ENCODE peak calls at places on chromosomes 4 and X, in six cellular contexts. E is activated CD4-positive, alpha-beta T cell treated with anti-CD3 and anti-CD28 coated beads, Interleukin-2, amount 50 U/mL, for 1 hour; H is GM13976; T is stimulated activated CD8-positive, alpha-beta memory T cell treated with anti-CD3 and anti-CD28 coated beads, Interleukin-7, amount 100 ng/mL, for 24 hours; R is OCI-LY7; U is activated CD8-positive, alpha-beta memory T cell treated with anti-CD3 and anti-CD28 coated beads for 48 hours. G is an unnamed sample.

GRCh38 chrX:41616935-41617334 is 71.8 kb upstream of the GPR34 start:
- DNase-seq in E (no peak), H (no peak), T (no peak), R (no peak), U (no peak), G (no peak)

GRCh38 chrX:10052906-10053625 is 85.9 kb downstream of the CLDN34 start:
- DNase-seq in E (no peak), H (no peak), T (no peak), R (no peak), U (no peak), G (no peak)

GRCh38 chr4:168797176-168797575 is 212.9 kb downstream of the CBR4 start:
- DNase-seq in E (no peak), H (no peak), T (no peak), R (no peak), U (no peak), G (no peak)

GRCh38 chr4:106773106-106773905 is 262.8 kb downstream of the DKK2 start:
- DNase-seq in E (no peak), H (no peak), T (no peak), R (no peak), U (no peak), G (no peak)

GRCh38 chrX:316351-317325 is 2.0 kb downstream of the GTPBP6 start:
- DNase-seq in E (no peak), H (no peak), T (no peak), R (no peak), U (no peak), G (no peak)

GRCh38 chr4:9898596-9899345 is 117.3 kb downstream of the DRD5 start:
- DNase-seq in E (no peak), H (peak), T (no peak), R (no peak), U (no peak), G (no peak)

GRCh38 chrX:40165861-40166260 is 68.1 kb upstream of the BCOR start:
- DNase-seq in E (no peak), H (no peak), T (no peak), R (no peak), U (no peak), G (no peak)

GRCh38 chr4:168711197-168712120 is 214.6 kb downstream of the PALLD start:
- DNase-seq in E (no peak), H (no peak), T (no peak), R (no peak), U (no peak), G (no peak)

GRCh38 chrX:103211012-103211715 is 3.7 kb upstream of the BEX4 start:
- DNase-seq in E (peak), H (peak), T (no peak), R (peak), U (no peak), G (peak)

GRCh38 chr4:8427761-8428287 is 12.7 kb downstream of the ACOX3 start:
- DNase-seq in E (no peak), H (peak), T (no peak), R (peak), U (no peak), G (no peak)

GRCh38 chr4:28313729-28314713 is 1453.4 kb downstream of the STIM2 start:
- DNase-seq in E (no peak), H (no peak), T (no peak), R (no peak), U (no peak), G (no peak)

GRCh38 chrX:64205441-64205734 is at the start of gene AMER1:
- DNase-seq in E (no peak), H (no peak), T (peak), R (no peak), U (no peak), G (no peak)

GRCh38 chrX:115226929-115227328 is 7.0 kb downstream of the LRCH2 start:
- DNase-seq in E (no peak), H (no peak), T (no peak), R (peak), U (no peak), G (no peak)

GRCh38 chr4:10186228-10187214 is 69.9 kb upstream of the WDR1 start:
- DNase-seq in E (no peak), H (no peak), T (no peak), R (no peak), U (no peak), G (no peak)

GRCh38 chr4:121960801-121961200 is 8.9 kb upstream of the TRPC3 start:
- DNase-seq in E (no peak), H (no peak), T (no peak), R (no peak), U (no peak), G (no peak)

GRCh38 chr4:80011636-80012236 is 61.3 kb downstream of the ANTXR2 start:
- DNase-seq in E (no peak), H (no peak), T (no peak), R (no peak), U (no peak), G (no peak)

GRCh38 chrX:10015711-10016515 is 48.8 kb downstream of the CLDN34 start:
- DNase-seq in E (peak), H (peak), T (no peak), R (peak), U (no peak), G (no peak)

GRCh38 chr4:101831816-101832215 is 41.3 kb downstream of the BANK1 start:
- DNase-seq in E (no peak), H (no peak), T (no peak), R (no peak), U (no peak), G (no peak)

GRCh38 chr4:125666635-125667034 is 351.9 kb downstream of the FAT4 start:
- DNase-seq in E (no peak), H (no peak), T (no peak), R (no peak), U (no peak), G (no peak)

GRCh38 chr4:159105761-159106243 is 2.9 kb downstream of the RAPGEF2 start:
- DNase-seq in E (no peak), H (peak), T (no peak), R (no peak), U (no peak), G (no peak)

GRCh38 chr4:55442541-55442940 is 46.8 kb downstream of the TMEM165 start:
- DNase-seq in E (no peak), H (no peak), T (no peak), R (no peak), U (no peak), G (no peak)

GRCh38 chrX:10050481-10050880 is 83.3 kb downstream of the CLDN34 start:
- DNase-seq in E (no peak), H (no peak), T (no peak), R (no peak), U (no peak), G (no peak)

GRCh38 chr4:8910100-8910821 is 38.6 kb upstream of the HMX1 start:
- DNase-seq in E (no peak), H (peak), T (no peak), R (no peak), U (no peak), G (no peak)

GRCh38 chrX:41921492-41922124 is 1.7 kb downstream of the CASK start:
- DNase-seq in E (no peak), H (peak), T (no peak), R (peak), U (no peak), G (no peak)

GRCh38 chr4:75880278-75880677 is 22.0 kb downstream of the PPEF2 start:
- DNase-seq in E (no peak), H (no peak), T (no peak), R (no peak), U (no peak), G (no peak)

GRCh38 chr4:100827756-100828155 is 309.9 kb upstream of the EMCN start:
- DNase-seq in E (no peak), H (no peak), T (no peak), R (no peak), U (no peak), G (no peak)

GRCh38 chr4:54719378-54719777 is 61.6 kb downstream of the KIT start:
- DNase-seq in E (no peak), H (no peak), T (no peak), R (no peak), U (no peak), G (no peak)

GRCh38 chr4:181008164-181008563 is 1235.0 kb upstream of the TENM3 start:
- DNase-seq in E (no peak), H (no peak), T (no peak), R (no peak), U (no peak), G (no peak)

GRCh38 chrX:121122332-121122731 is 74.9 kb downstream of the GLUD2 start:
- DNase-seq in E (no peak), H (no peak), T (no peak), R (no peak), U (no peak), G (no peak)

GRCh38 chr4:42568610-42569207 is 88.2 kb downstream of the ATP8A1 start:
- DNase-seq in E (peak), H (peak), T (peak), R (peak), U (peak), G (peak)

GRCh38 chr4:140353836-140354235 is 19.6 kb upstream of the SCOC start:
- DNase-seq in E (no peak), H (no peak), T (no peak), R (no peak), U (no peak), G (no peak)

GRCh38 chrX:54066841-54067240 is 22.6 kb upstream of the PHF8 start:
- DNase-seq in E (no peak), H (no peak), T (no peak), R (no peak), U (no peak), G (no peak)

G was measured in naive thymus-derived CD8-positive, alpha-beta T cell.